ENCODE peak calls at places on chromosomes 16 and 17, in ten cellular contexts. O, A, X, T, N, I, F, L, U and B are unnamed samples.

GRCh38 chr16:28181557-28181914 is 30.2 kb downstream of the XPO6 start:
- DNase-seq in F (no peak), N (peak), O (peak), I (peak), U (no peak), T (peak), A (no peak), L (peak), X (peak), B (no peak)

GRCh38 chr16:3952342-3953131 is 72.0 kb upstream of the CREBBP start:
- DNase-seq in T (no peak), X (no peak), U (peak), O (no peak), L (no peak), F (no peak), N (peak), A (no peak), I (peak), B (peak)

GRCh38 chr17:80160536-80160935 is 9.3 kb upstream of the CARD14 start:
- DNase-seq in X (no peak), F (no peak), L (no peak), I (no peak), N (no peak), A (no peak), O (no peak), U (no peak), T (no peak), B (no peak)

GRCh38 chr17:30093463-30094147 is 23.0 kb upstream of the NSRP1 start:
- DNase-seq in O (peak), I (no peak), A (peak), U (no peak), X (peak), L (peak), N (no peak), T (no peak), F (peak), B (no peak)

GRCh38 chr17:64355536-64356303 is 34.9 kb downstream of the PECAM1 start:
- DNase-seq in I (peak), X (no peak), U (no peak), N (no peak), F (no peak), A (no peak), T (no peak), O (no peak), L (no peak), B (no peak)

GRCh38 chr16:50516401-50516800 is 31.8 kb upstream of the NKD1 start:
- DNase-seq in U (no peak), L (no peak), F (no peak), N (no peak), I (no peak), X (no peak), A (no peak), O (no peak), T (no peak), B (no peak)

GRCh38 chr17:28925912-28926365 is 23.1 kb upstream of the DHRS13 start:
- DNase-seq in O (peak), I (no peak), F (peak), L (no peak), T (no peak), A (no peak), U (no peak), X (no peak), N (no peak), B (no peak)

GRCh38 chr16:97822-98221 is 19.8 kb downstream of the MPG start:
- DNase-seq in L (no peak), X (no peak), T (no peak), O (peak), F (no peak), U (no peak), I (no peak), A (no peak), N (no peak), B (no peak)

GRCh38 chr16:4694664-4695451 is 1.5 kb downstream of the NUDT16L1 start:
- DNase-seq in N (peak), F (no peak), O (no peak), T (no peak), I (peak), A (peak), X (no peak), U (peak), L (no peak), B (no peak)

GRCh38 chr17:15031971-15032370 is 233.2 kb downstream of the PMP22 start:
- DNase-seq in U (no peak), N (no peak), F (no peak), I (no peak), A (no peak), L (no peak), O (no peak), X (no peak), T (no peak), B (no peak)

GRCh38 chr17:83128306-83129240 is 49.2 kb downstream of the METRNL start:
- DNase-seq in T (no peak), N (no peak), A (no peak), I (no peak), U (no peak), F (no peak), L (no peak), O (no peak), X (no peak), B (no peak)

GRCh38 chr17:41692722-41693521 is 4.2 kb downstream of the EIF1 start:
- DNase-seq in U (no peak), O (no peak), X (no peak), N (no peak), A (no peak), F (no peak), I (no peak), L (peak), T (no peak), B (no peak)

GRCh38 chr17:77141846-77142449 is 1.2 kb downstream of the SEC14L1 start:
- DNase-seq in I (no peak), F (no peak), U (no peak), N (no peak), A (no peak), X (no peak), O (no peak), T (no peak), L (no peak), B (no peak)

GRCh38 chr17:37019117-37019744 is 70.5 kb downstream of the AATF start:
- DNase-seq in T (no peak), U (no peak), I (no peak), X (no peak), N (no peak), A (no peak), O (no peak), L (no peak), F (no peak), B (no peak)

GRCh38 chr17:45436161-45436560 is 3.5 kb upstream of the ARHGAP27 start:
- DNase-seq in I (no peak), O (no peak), X (no peak), N (no peak), F (no peak), T (no peak), U (no peak), L (no peak), A (no peak), B (no peak)

GRCh38 chr17:62051053-62051452 is 14.0 kb downstream of the MED13 start:
- DNase-seq in U (no peak), O (no peak), I (no peak), N (no peak), X (peak), F (no peak), T (no peak), A (no peak), L (no peak), B (no peak)

GRCh38 chr17:80220709-80221215 is 535 bp downstream of the SLC26A11 start:
- DNase-seq in U (no peak), X (no peak), T (no peak), I (no peak), N (no peak), O (no peak), F (no peak), L (no peak), A (peak), B (no peak)

GRCh38 chr17:74305865-74306654 is 20.0 kb upstream of the KIF19 start:
- DNase-seq in A (peak), X (no peak), I (no peak), F (no peak), U (no peak), N (no peak), T (no peak), O (no peak), L (peak), B (no peak)

GRCh38 chr17:43372273-43372911 is 26.4 kb upstream of the ARL4D start:
- DNase-seq in U (peak), O (no peak), F (peak), A (no peak), I (no peak), X (no peak), L (no peak), N (no peak), T (no peak), B (no peak)

GRCh38 chr16:51508813-51509212 is 357.7 kb upstream of the SALL1 start:
- DNase-seq in I (no peak), T (no peak), A (no peak), N (no peak), U (no peak), L (no peak), F (no peak), O (no peak), X (no peak), B (no peak)

GRCh38 chr17:56786989-56787482 is 46.7 kb downstream of the C17orf67 start:
- DNase-seq in L (peak), I (no peak), A (no peak), N (no peak), T (peak), X (peak), F (peak), U (no peak), O (peak), B (no peak)

GRCh38 chr17:81741049-81741593 is 29.0 kb downstream of the SLC25A10 start:
- DNase-seq in I (no peak), L (no peak), U (no peak), T (no peak), A (no peak), O (no peak), F (no peak), X (no peak), N (no peak), B (no peak)

GRCh38 chr17:52148288-52148968 is 10.1 kb downstream of the CA10 start:
- DNase-seq in O (no peak), X (no peak), I (no peak), U (no peak), A (no peak), T (no peak), N (no peak), F (no peak), L (no peak), B (no peak)

GRCh38 chr17:28395426-28395825 is 10.6 kb downstream of the SLC46A1 start:
- DNase-seq in U (no peak), A (no peak), N (no peak), I (no peak), O (no peak), X (no peak), F (no peak), L (no peak), T (no peak), B (no peak)

GRCh38 chr16:13560151-13560550 is 359.8 kb upstream of the ERCC4 start:
- DNase-seq in F (no peak), L (no peak), O (no peak), A (no peak), I (no peak), N (no peak), U (no peak), T (no peak), X (no peak), B (no peak)

GRCh38 chr17:77435272-77436057 is 294.7 kb downstream of the SEC14L1 start:
- DNase-seq in T (no peak), L (no peak), N (no peak), O (no peak), I (peak), U (no peak), A (no peak), X (no peak), F (no peak), B (no peak)

GRCh38 chr16:86214326-86215232 is 295.7 kb upstream of the FOXF1 start:
- DNase-seq in X (no peak), F (no peak), U (no peak), N (no peak), A (no peak), L (no peak), O (no peak), T (no peak), I (no peak), B (no peak)

GRCh38 chr16:48384982-48385271 is 286 bp downstream of the SIAH1 start:
- DNase-seq in A (no peak), O (no peak), I (no peak), X (no peak), T (no peak), L (no peak), F (no peak), N (no peak), U (peak), B (no peak)

GRCh38 chr16:12119562-12119961 is 143.0 kb downstream of the SNX29 start:
- DNase-seq in T (peak), A (no peak), X (no peak), U (peak), L (no peak), I (no peak), O (no peak), N (no peak), F (no peak), B (no peak)

GRCh38 chr16:21703589-21704174 is 39.9 kb downstream of the OTOA start:
- DNase-seq in A (no peak), I (no peak), U (no peak), T (no peak), N (no peak), X (no peak), O (no peak), L (no peak), F (peak), B (no peak)

GRCh38 chr17:32483451-32484019 is 3.3 kb upstream of the CDK5R1 start:
- DNase-seq in A (peak), U (peak), X (peak), F (no peak), L (peak), O (peak), N (peak), I (peak), T (no peak), B (peak)

GRCh38 chr17:20155258-20156195 is 146.4 kb downstream of the SPECC1 start:
- DNase-seq in X (peak), L (peak), F (peak), O (peak), A (peak), I (peak), U (peak), N (peak), T (peak), B (peak)
- TF ChIP-seq CTCF in X (no peak), L (no peak), F (no peak), O (no peak), A (no peak), I (no peak), U (no peak), N (no peak), T (no peak), B (no peak)

GRCh38 chr17:48993305-48993704 is 3.9 kb upstream of the IGF2BP1 start:
- DNase-seq in O (no peak), I (no peak), N (no peak), X (no peak), U (no peak), L (no peak), T (no peak), A (no peak), F (no peak), B (no peak)

GRCh38 chr17:48995871-48996695 is 1.1 kb upstream of the IGF2BP1 start:
- DNase-seq in U (no peak), A (no peak), X (peak), T (no peak), L (peak), O (no peak), N (no peak), I (no peak), F (no peak), B (peak)

GRCh38 chr17:48996696-48997102 is 486 bp upstream of the IGF2BP1 start:
- DNase-seq in T (no peak), L (no peak), O (no peak), U (no peak), A (no peak), F (no peak), N (no peak), I (no peak), X (no peak), B (no peak)

GRCh38 chr17:48995332-48995870 is 1.8 kb upstream of the IGF2BP1 start:
- DNase-seq in T (no peak), N (no peak), U (no peak), F (no peak), A (no peak), X (no peak), O (no peak), I (no peak), L (peak), B (peak)

DNA sequence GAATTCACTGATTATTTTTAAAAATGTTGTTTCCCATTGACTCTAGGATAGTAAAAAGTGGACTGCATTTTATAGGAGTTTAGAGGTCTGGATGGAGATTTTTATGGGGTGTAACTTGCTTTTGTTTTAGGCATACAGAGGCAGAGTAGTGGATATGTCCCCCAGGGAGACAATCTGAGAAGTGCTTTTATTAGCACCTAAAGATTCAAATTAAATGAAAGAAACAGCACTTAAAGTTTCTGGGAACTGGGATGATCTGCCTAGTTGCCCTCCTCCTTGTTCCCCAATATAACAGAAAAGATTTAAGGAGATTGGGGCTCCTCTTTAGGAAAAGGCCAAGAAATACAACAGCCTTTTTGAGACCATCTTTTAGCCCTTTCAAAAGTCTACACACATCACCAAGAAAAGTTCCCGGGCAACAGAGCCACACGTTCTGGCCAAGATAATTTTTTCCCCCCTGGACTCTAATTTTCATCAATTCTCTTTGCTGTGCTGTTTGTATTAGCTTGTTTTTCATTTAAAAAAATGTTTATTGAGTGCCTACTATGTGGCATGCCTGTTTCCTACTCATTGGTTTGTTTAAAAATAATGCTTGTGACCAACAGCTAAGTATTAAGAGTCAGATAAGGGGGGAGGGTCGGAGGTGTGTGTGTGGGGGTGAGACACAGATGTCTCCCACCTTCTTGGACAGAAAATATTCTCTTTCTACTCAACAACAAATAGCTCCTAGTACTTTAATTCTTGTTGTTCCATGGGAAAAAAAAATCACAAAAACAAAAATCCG is 2.4 kb upstream of the IGF2BP1 start:
- DNase-seq in F (no peak), N (no peak), T (no peak), U (no peak), O (no peak), X (no peak), I (no peak), A (no peak), L (peak), B (peak)
- H3K4me3 ChIP-seq in F (no peak), N (no peak), T (no peak), U (no peak), O (no peak), X (peak), I (no peak), A (no peak), L (peak), B (no peak)

GRCh38 chr16:67967956-67968439 is 439 bp downstream of the SLC12A4 start:
- DNase-seq in F (no peak), T (no peak), O (no peak), I (peak), A (no peak), N (no peak), L (no peak), U (peak), X (no peak), B (no peak)
- H3K27ac ChIP-seq in F (peak), T (peak), O (peak), I (peak), A (peak), N (peak), L (peak), U (peak), X (peak), B (peak)

DNA sequence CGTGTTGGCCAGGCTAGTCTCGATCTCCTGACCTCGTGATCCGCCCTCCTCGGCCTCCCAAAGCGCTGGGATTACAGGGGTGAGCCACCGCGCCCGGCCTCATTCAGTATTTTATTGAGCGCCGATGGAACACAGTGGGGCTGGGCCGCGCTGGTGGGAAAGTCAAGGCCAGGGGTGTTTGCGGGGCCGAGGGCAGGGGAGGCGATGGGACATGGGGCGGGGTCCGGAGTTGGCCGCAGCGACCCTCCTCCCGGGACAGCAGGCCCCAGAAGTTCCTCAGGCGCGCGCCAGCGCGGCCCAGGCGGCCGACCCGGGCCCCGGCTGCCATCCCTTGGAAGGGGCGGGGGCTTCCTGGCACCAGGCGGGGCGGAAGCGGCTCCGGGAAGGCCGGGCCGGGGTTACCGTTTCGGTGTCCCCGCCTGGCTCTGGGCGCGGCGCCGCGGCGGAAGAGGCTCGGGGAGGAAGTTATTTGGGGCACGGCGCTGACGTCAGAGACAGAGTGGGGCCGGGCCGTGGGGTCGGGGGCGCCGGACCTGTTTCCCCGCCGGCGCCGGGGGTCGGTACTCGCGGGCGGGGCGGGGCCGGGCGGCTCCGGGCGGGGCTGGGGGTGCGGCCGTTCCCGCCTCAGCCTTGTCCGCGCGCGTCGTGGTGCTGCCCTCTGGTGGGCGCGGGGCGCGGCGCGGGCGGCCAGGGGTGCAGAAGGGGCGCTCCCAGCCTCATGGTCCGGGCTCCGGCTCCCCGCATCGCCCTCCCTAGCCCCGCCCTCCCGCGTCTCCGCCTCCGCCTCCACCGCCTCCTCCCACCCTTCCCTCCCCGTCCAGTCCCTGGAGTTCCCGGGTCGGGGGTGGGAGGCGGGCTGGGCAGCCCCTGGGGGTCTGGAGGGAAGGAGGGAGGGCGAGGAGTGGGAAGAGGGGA is 952 bp upstream of the PRSS27 start:
- DNase-seq in L (peak), I (peak), T (peak), O (peak), F (peak), X (peak), A (peak), N (peak), U (peak), B (peak)
- TF ChIP-seq CTCF in L (peak), I (peak), T (no peak), O (peak), F (peak), X (peak), A (peak), N (peak), U (peak), B (peak)